ENCODE peak calls at places on chromosomes 13 and 19, in nine cellular contexts. One of them, this sample, is unnamed.

GRCh38 chr19:50718255-50719118 is 1.1 kb downstream of the SHANK1 start:
- DNase-seq in colonic mucosa: no peak
- DNase-seq in activated CD4-positive, alpha-beta T cell treated with anti-CD3 and anti-CD28 coated beads, Interleukin-2, amount 50 U/mL, for 1 hour: no peak
- DNase-seq in germinal center: no peak
- DNase-seq in dorsolateral prefrontal cortex: peak
- DNase-seq in omental fat pad: no peak
- DNase-seq in EL: no peak
- DNase-seq in body of pancreas: no peak
- DNase-seq in GOT3: no peak
- DNase-seq in this sample: no peak

GRCh38 chr13:90709329-90709728 is 638.2 kb upstream of the MIR17HG start:
- DNase-seq in colonic mucosa: no peak
- DNase-seq in body of pancreas: no peak
- DNase-seq in activated CD4-positive, alpha-beta T cell treated with anti-CD3 and anti-CD28 coated beads, Interleukin-2, amount 50 U/mL, for 1 hour: no peak
- DNase-seq in omental fat pad: no peak
- DNase-seq in dorsolateral prefrontal cortex: no peak
- DNase-seq in germinal center: no peak
- DNase-seq in GOT3: no peak
- DNase-seq in EL: no peak
- DNase-seq in this sample: no peak

GRCh38 chr13:38759390-38759789 is 72.5 kb downstream of the FREM2 start:
- DNase-seq in activated CD4-positive, alpha-beta T cell treated with anti-CD3 and anti-CD28 coated beads, Interleukin-2, amount 50 U/mL, for 1 hour: no peak
- DNase-seq in germinal center: no peak
- DNase-seq in EL: no peak
- DNase-seq in colonic mucosa: no peak
- DNase-seq in omental fat pad: no peak
- DNase-seq in body of pancreas: no peak
- DNase-seq in GOT3: no peak
- DNase-seq in dorsolateral prefrontal cortex: no peak
- DNase-seq in this sample: no peak

GRCh38 chr19:33206261-33207039 is 12.3 kb downstream of the LRP3 start:
- DNase-seq in body of pancreas: no peak
- DNase-seq in omental fat pad: no peak
- DNase-seq in colonic mucosa: no peak
- DNase-seq in dorsolateral prefrontal cortex: no peak
- DNase-seq in activated CD4-positive, alpha-beta T cell treated with anti-CD3 and anti-CD28 coated beads, Interleukin-2, amount 50 U/mL, for 1 hour: no peak
- DNase-seq in germinal center: no peak
- DNase-seq in GOT3: no peak
- DNase-seq in EL: no peak
- DNase-seq in this sample: no peak

GRCh38 chr19:45187421-45188100 is 9.0 kb downstream of the BLOC1S3 start:
- DNase-seq in body of pancreas: peak
- DNase-seq in GOT3: no peak
- DNase-seq in activated CD4-positive, alpha-beta T cell treated with anti-CD3 and anti-CD28 coated beads, Interleukin-2, amount 50 U/mL, for 1 hour: no peak
- DNase-seq in germinal center: peak
- DNase-seq in colonic mucosa: no peak
- DNase-seq in EL: no peak
- DNase-seq in omental fat pad: no peak
- DNase-seq in dorsolateral prefrontal cortex: no peak
- DNase-seq in this sample: no peak

GRCh38 chr19:41575998-41576397 is at the start of gene CEACAM21:
- DNase-seq in omental fat pad: no peak
- DNase-seq in activated CD4-positive, alpha-beta T cell treated with anti-CD3 and anti-CD28 coated beads, Interleukin-2, amount 50 U/mL, for 1 hour: peak
- DNase-seq in colonic mucosa: peak
- DNase-seq in EL: no peak
- DNase-seq in dorsolateral prefrontal cortex: peak
- DNase-seq in GOT3: no peak
- DNase-seq in body of pancreas: no peak
- DNase-seq in germinal center: peak
- DNase-seq in this sample: no peak

GRCh38 chr13:59342396-59342795 is 821.3 kb downstream of the DIAPH3 start:
- DNase-seq in colonic mucosa: no peak
- DNase-seq in GOT3: no peak
- DNase-seq in body of pancreas: no peak
- DNase-seq in dorsolateral prefrontal cortex: no peak
- DNase-seq in activated CD4-positive, alpha-beta T cell treated with anti-CD3 and anti-CD28 coated beads, Interleukin-2, amount 50 U/mL, for 1 hour: no peak
- DNase-seq in omental fat pad: no peak
- DNase-seq in EL: no peak
- DNase-seq in germinal center: no peak
- DNase-seq in this sample: no peak

GRCh38 chr13:24698686-24699085 is 18.5 kb downstream of the ATP12A start:
- DNase-seq in activated CD4-positive, alpha-beta T cell treated with anti-CD3 and anti-CD28 coated beads, Interleukin-2, amount 50 U/mL, for 1 hour: no peak
- DNase-seq in dorsolateral prefrontal cortex: no peak
- DNase-seq in GOT3: no peak
- DNase-seq in EL: no peak
- DNase-seq in body of pancreas: no peak
- DNase-seq in omental fat pad: no peak
- DNase-seq in colonic mucosa: no peak
- DNase-seq in germinal center: no peak
- DNase-seq in this sample: no peak

GRCh38 chr19:17455711-17456123 is 5.0 kb downstream of the NXNL1 start:
- DNase-seq in activated CD4-positive, alpha-beta T cell treated with anti-CD3 and anti-CD28 coated beads, Interleukin-2, amount 50 U/mL, for 1 hour: no peak
- DNase-seq in dorsolateral prefrontal cortex: no peak
- DNase-seq in EL: no peak
- DNase-seq in colonic mucosa: no peak
- DNase-seq in GOT3: no peak
- DNase-seq in omental fat pad: no peak
- DNase-seq in body of pancreas: peak
- DNase-seq in germinal center: no peak
- DNase-seq in this sample: no peak

GRCh38 chr13:54029226-54029625 is 1000.6 kb downstream of the OLFM4 start:
- DNase-seq in activated CD4-positive, alpha-beta T cell treated with anti-CD3 and anti-CD28 coated beads, Interleukin-2, amount 50 U/mL, for 1 hour: no peak
- DNase-seq in colonic mucosa: no peak
- DNase-seq in body of pancreas: peak
- DNase-seq in omental fat pad: no peak
- DNase-seq in dorsolateral prefrontal cortex: no peak
- DNase-seq in GOT3: no peak
- DNase-seq in EL: no peak
- DNase-seq in germinal center: no peak
- DNase-seq in this sample: no peak

GRCh38 chr13:31965361-31966066 is 66.1 kb upstream of the FRY start:
- DNase-seq in colonic mucosa: no peak
- DNase-seq in dorsolateral prefrontal cortex: no peak
- DNase-seq in GOT3: no peak
- DNase-seq in body of pancreas: no peak
- DNase-seq in omental fat pad: no peak
- DNase-seq in EL: peak
- DNase-seq in activated CD4-positive, alpha-beta T cell treated with anti-CD3 and anti-CD28 coated beads, Interleukin-2, amount 50 U/mL, for 1 hour: no peak
- DNase-seq in germinal center: peak
- DNase-seq in this sample: no peak

GRCh38 chr19:1651061-1651547 is 1.3 kb downstream of the TCF3 start:
- DNase-seq in omental fat pad: no peak
- DNase-seq in GOT3: no peak
- DNase-seq in EL: peak
- DNase-seq in dorsolateral prefrontal cortex: no peak
- DNase-seq in germinal center: peak
- DNase-seq in body of pancreas: no peak
- DNase-seq in activated CD4-positive, alpha-beta T cell treated with anti-CD3 and anti-CD28 coated beads, Interleukin-2, amount 50 U/mL, for 1 hour: peak
- DNase-seq in colonic mucosa: peak
- DNase-seq in this sample: no peak

GRCh38 chr13:39105110-39105509 is 66.9 kb downstream of the NHLRC3 start:
- DNase-seq in colonic mucosa: peak
- DNase-seq in omental fat pad: no peak
- DNase-seq in dorsolateral prefrontal cortex: no peak
- DNase-seq in activated CD4-positive, alpha-beta T cell treated with anti-CD3 and anti-CD28 coated beads, Interleukin-2, amount 50 U/mL, for 1 hour: no peak
- DNase-seq in body of pancreas: no peak
- DNase-seq in germinal center: no peak
- DNase-seq in GOT3: no peak
- DNase-seq in EL: no peak
- DNase-seq in this sample: no peak

This sample was measured in left lobe of liver.